ENCODE peak calls at places on chromosome 11, in seven cellular contexts. E is mucosa of gallbladder; P is glomerular endothelial cell; D is EL; U is non-pigmented ciliary epithelial cell; F is HTR-8/SVneo; V is activated T-helper 9 cell treated with anti-CD3 and anti-CD28 coated beads, Interleukin-2, amount 50 U/mL, for 16 hours. T is an unnamed sample.
A peak's percentile ranks its signal among the peaks of the same experiment; 100 is the strongest.

GRCh38 chr11:122642971-122643370 is 12.6 kb upstream of the UBASH3B start:
- DNase-seq in E (no peak), P (no peak), D (peak; percentile 56), U (no peak), F (peak; percentile 45), V (no peak), T (no peak)

GRCh38 chr11:134176284-134176683 is 47.5 kb downstream of the NCAPD3 start:
- DNase-seq in E (no peak), P (no peak), D (no peak), U (no peak), F (no peak), V (no peak), T (no peak)

GRCh38 chr11:123653405-123653996 is 923 bp downstream of the SCN3B start:
- DNase-seq in E (no peak), P (no peak), D (no peak), U (no peak), F (peak; percentile 8), V (no peak), T (no peak)

GRCh38 chr11:120186799-120187591 is 23.8 kb upstream of the OAF start:
- DNase-seq in E (peak; percentile 38), P (no peak), D (no peak), U (no peak), F (no peak), V (no peak), T (no peak)

GRCh38 chr11:45616802-45617549 is 48.4 kb downstream of the CHST1 start:
- DNase-seq in E (no peak), P (no peak), D (no peak), U (no peak), F (no peak), V (no peak), T (no peak)

GRCh38 chr11:17978553-17979287 is 34.1 kb downstream of the SERGEF start:
- DNase-seq in E (peak; percentile 19), P (no peak), D (peak; percentile 47), U (no peak), F (peak; percentile 43), V (no peak), T (no peak)

GRCh38 chr11:118791961-118792578 is 1.1 kb upstream of the DDX6 start:
- DNase-seq in E (peak; percentile 15), P (no peak), D (peak; percentile 21), U (no peak), F (no peak), V (peak; percentile 5), T (no peak)

GRCh38 chr11:17571431-17572358 is 24.6 kb downstream of the OTOG start:
- DNase-seq in E (no peak), P (no peak), D (no peak), U (no peak), F (no peak), V (no peak), T (no peak)

GRCh38 chr11:35364101-35364780 is 55.1 kb downstream of the SLC1A2 start:
- DNase-seq in E (peak; percentile 73), P (no peak), D (peak; percentile 90), U (peak; percentile 77), F (peak; percentile 59), V (no peak), T (peak; percentile 74)

GRCh38 chr11:1931326-1931725 is 11.8 kb downstream of the TNNT3 start:
- DNase-seq in E (no peak), P (no peak), D (no peak), U (no peak), F (no peak), V (no peak), T (no peak)